ENCODE peak calls at places on chromosomes 4 and X, in eight cellular contexts. One of them, this sample, is unnamed.

GRCh38 chr4:48445704-48446103 is 37.4 kb upstream of the SLC10A4 start:
- DNase-seq in left ventricle myocardium inferior: no peak
- DNase-seq in IMR-90: peak
- DNase-seq in heart right ventricle: no peak
- DNase-seq in RWPE1: peak
- DNase-seq in fibroblast of mammary gland: peak
- DNase-seq in endothelial cell: no peak
- DNase-seq in HFF-Myc: no peak
- DNase-seq in this sample: no peak

GRCh38 chr4:151409470-151410313 is 716 bp downstream of the FHIP1A start:
- DNase-seq in IMR-90: no peak
- DNase-seq in heart right ventricle: peak
- DNase-seq in RWPE1: peak
- DNase-seq in HFF-Myc: no peak
- DNase-seq in fibroblast of mammary gland: peak
- DNase-seq in endothelial cell: peak
- DNase-seq in left ventricle myocardium inferior: no peak
- DNase-seq in this sample: no peak

GRCh38 chr4:166318810-166319525 is 445.9 kb downstream of the TLL1 start:
- DNase-seq in RWPE1: peak
- DNase-seq in HFF-Myc: peak
- DNase-seq in fibroblast of mammary gland: peak
- DNase-seq in endothelial cell: no peak
- DNase-seq in IMR-90: peak
- DNase-seq in heart right ventricle: no peak
- DNase-seq in left ventricle myocardium inferior: no peak
- DNase-seq in this sample: no peak

GRCh38 chrX:152025656-152026440 is 51.4 kb upstream of the GABRE start:
- DNase-seq in heart right ventricle: no peak
- DNase-seq in fibroblast of mammary gland: no peak
- DNase-seq in endothelial cell: no peak
- DNase-seq in HFF-Myc: no peak
- DNase-seq in RWPE1: no peak
- DNase-seq in left ventricle myocardium inferior: no peak
- DNase-seq in IMR-90: no peak
- DNase-seq in this sample: no peak

GRCh38 chrX:3651272-3651671 is 62.2 kb downstream of the PRKX start:
- DNase-seq in left ventricle myocardium inferior: no peak
- DNase-seq in heart right ventricle: no peak
- DNase-seq in RWPE1: peak
- DNase-seq in IMR-90: peak
- DNase-seq in fibroblast of mammary gland: peak
- DNase-seq in endothelial cell: no peak
- DNase-seq in HFF-Myc: no peak
- DNase-seq in this sample: no peak

GRCh38 chr4:84955168-84955567 is 11.3 kb downstream of the WDFY3 start:
- DNase-seq in heart right ventricle: no peak
- DNase-seq in endothelial cell: no peak
- DNase-seq in IMR-90: no peak
- DNase-seq in HFF-Myc: no peak
- DNase-seq in fibroblast of mammary gland: no peak
- DNase-seq in left ventricle myocardium inferior: no peak
- DNase-seq in RWPE1: no peak
- DNase-seq in this sample: no peak

GRCh38 chrX:120316587-120317283 is 5.5 kb upstream of the TMEM255A start:
- DNase-seq in left ventricle myocardium inferior: no peak
- DNase-seq in endothelial cell: no peak
- DNase-seq in RWPE1: peak
- DNase-seq in IMR-90: peak
- DNase-seq in heart right ventricle: no peak
- DNase-seq in HFF-Myc: no peak
- DNase-seq in fibroblast of mammary gland: peak
- DNase-seq in this sample: no peak

GRCh38 chrX:30787012-30787411 is 102.0 kb downstream of the TAB3 start:
- DNase-seq in endothelial cell: no peak
- DNase-seq in fibroblast of mammary gland: no peak
- DNase-seq in heart right ventricle: no peak
- DNase-seq in RWPE1: no peak
- DNase-seq in left ventricle myocardium inferior: no peak
- DNase-seq in IMR-90: no peak
- DNase-seq in HFF-Myc: no peak
- DNase-seq in this sample: no peak

GRCh38 chr4:127049506-127049905 is 583.3 kb upstream of the INTU start:
- DNase-seq in endothelial cell: no peak
- DNase-seq in RWPE1: no peak
- DNase-seq in IMR-90: peak
- DNase-seq in heart right ventricle: no peak
- DNase-seq in left ventricle myocardium inferior: no peak
- DNase-seq in fibroblast of mammary gland: no peak
- DNase-seq in HFF-Myc: no peak
- DNase-seq in this sample: no peak

GRCh38 chr4:171920901-171921300 is 107.7 kb downstream of the GALNTL6 start:
- DNase-seq in RWPE1: no peak
- DNase-seq in IMR-90: no peak
- DNase-seq in left ventricle myocardium inferior: no peak
- DNase-seq in fibroblast of mammary gland: no peak
- DNase-seq in heart right ventricle: no peak
- DNase-seq in endothelial cell: no peak
- DNase-seq in HFF-Myc: no peak
- DNase-seq in this sample: no peak

GRCh38 chr4:8330821-8331566 is 61.4 kb downstream of the HTRA3 start:
- DNase-seq in endothelial cell: no peak
- DNase-seq in IMR-90: no peak
- DNase-seq in RWPE1: no peak
- DNase-seq in heart right ventricle: peak
- DNase-seq in HFF-Myc: no peak
- DNase-seq in fibroblast of mammary gland: no peak
- DNase-seq in left ventricle myocardium inferior: peak
- DNase-seq in this sample: peak

GRCh38 chr4:107747748-107748486 is 27.9 kb upstream of the PAPSS1 start:
- DNase-seq in fibroblast of mammary gland: no peak
- DNase-seq in endothelial cell: no peak
- DNase-seq in RWPE1: no peak
- DNase-seq in left ventricle myocardium inferior: no peak
- DNase-seq in IMR-90: no peak
- DNase-seq in HFF-Myc: no peak
- DNase-seq in heart right ventricle: no peak
- DNase-seq in this sample: no peak

GRCh38 chr4:61572160-61572559 is 372.0 kb downstream of the ADGRL3 start:
- DNase-seq in endothelial cell: no peak
- DNase-seq in HFF-Myc: no peak
- DNase-seq in IMR-90: peak
- DNase-seq in fibroblast of mammary gland: peak
- DNase-seq in RWPE1: peak
- DNase-seq in left ventricle myocardium inferior: no peak
- DNase-seq in heart right ventricle: no peak
- DNase-seq in this sample: no peak

GRCh38 chrX:148784859-148785655 is 284.6 kb downstream of the AFF2 start:
- DNase-seq in IMR-90: no peak
- DNase-seq in heart right ventricle: no peak
- DNase-seq in RWPE1: no peak
- DNase-seq in endothelial cell: no peak
- DNase-seq in fibroblast of mammary gland: no peak
- DNase-seq in HFF-Myc: no peak
- DNase-seq in left ventricle myocardium inferior: no peak
- DNase-seq in this sample: no peak

GRCh38 chrX:74349387-74349786 is 45.4 kb downstream of the ZCCHC13 start:
- DNase-seq in RWPE1: peak
- DNase-seq in HFF-Myc: peak
- DNase-seq in fibroblast of mammary gland: peak
- DNase-seq in IMR-90: peak
- DNase-seq in heart right ventricle: no peak
- DNase-seq in endothelial cell: no peak
- DNase-seq in left ventricle myocardium inferior: no peak
- DNase-seq in this sample: no peak

GRCh38 chr4:175290401-175290800 is 372.2 kb downstream of the ADAM29 start:
- DNase-seq in IMR-90: peak
- DNase-seq in HFF-Myc: no peak
- DNase-seq in left ventricle myocardium inferior: no peak
- DNase-seq in heart right ventricle: no peak
- DNase-seq in endothelial cell: no peak
- DNase-seq in fibroblast of mammary gland: peak
- DNase-seq in RWPE1: no peak
- DNase-seq in this sample: no peak

GRCh38 chrX:108250654-108251579 is 159.3 kb downstream of the ATG4A start:
- DNase-seq in heart right ventricle: peak
- DNase-seq in IMR-90: no peak
- DNase-seq in RWPE1: no peak
- DNase-seq in HFF-Myc: no peak
- DNase-seq in fibroblast of mammary gland: no peak
- DNase-seq in left ventricle myocardium inferior: peak
- DNase-seq in endothelial cell: no peak
- DNase-seq in this sample: no peak

GRCh38 chrX:108246304-108246954 is 154.9 kb downstream of the ATG4A start:
- DNase-seq in RWPE1: no peak
- DNase-seq in IMR-90: no peak
- DNase-seq in left ventricle myocardium inferior: no peak
- DNase-seq in endothelial cell: no peak
- DNase-seq in heart right ventricle: no peak
- DNase-seq in fibroblast of mammary gland: no peak
- DNase-seq in HFF-Myc: no peak
- DNase-seq in this sample: no peak

DNA sequence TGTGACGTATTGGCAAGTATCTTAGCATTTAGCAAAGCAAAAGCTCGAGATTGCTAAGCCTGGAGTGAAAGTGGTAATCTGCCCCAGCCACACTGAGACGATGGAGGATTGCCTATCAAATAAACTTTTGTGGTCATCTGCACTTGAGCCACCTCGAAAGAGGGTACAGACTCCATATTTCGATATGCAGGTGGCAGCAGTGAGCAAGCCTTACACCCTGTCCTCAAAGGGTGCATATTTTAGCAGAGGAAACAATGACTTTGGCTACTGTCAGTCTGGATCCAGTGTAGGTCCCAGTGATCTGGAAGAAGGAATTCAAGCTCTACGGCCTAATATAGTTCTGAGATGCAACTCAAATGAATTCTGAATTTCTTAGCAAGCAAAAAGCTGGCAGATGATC is 153.9 kb downstream of the ATG4A start:
- DNase-seq in fibroblast of mammary gland: no peak
- DNase-seq in IMR-90: no peak
- DNase-seq in RWPE1: no peak
- DNase-seq in left ventricle myocardium inferior: no peak
- DNase-seq in endothelial cell: no peak
- DNase-seq in heart right ventricle: no peak
- DNase-seq in HFF-Myc: no peak
- DNase-seq in this sample: no peak
- TF ChIP-seq CTCF in fibroblast of mammary gland: no peak
- TF ChIP-seq CTCF in IMR-90: no peak
- TF ChIP-seq CTCF in RWPE1: no peak
- TF ChIP-seq CTCF in left ventricle myocardium inferior: no peak
- TF ChIP-seq CTCF in endothelial cell: no peak
- TF ChIP-seq CTCF in heart right ventricle: no peak
- TF ChIP-seq CTCF in HFF-Myc: no peak
- TF ChIP-seq CTCF in this sample: no peak

DNA sequence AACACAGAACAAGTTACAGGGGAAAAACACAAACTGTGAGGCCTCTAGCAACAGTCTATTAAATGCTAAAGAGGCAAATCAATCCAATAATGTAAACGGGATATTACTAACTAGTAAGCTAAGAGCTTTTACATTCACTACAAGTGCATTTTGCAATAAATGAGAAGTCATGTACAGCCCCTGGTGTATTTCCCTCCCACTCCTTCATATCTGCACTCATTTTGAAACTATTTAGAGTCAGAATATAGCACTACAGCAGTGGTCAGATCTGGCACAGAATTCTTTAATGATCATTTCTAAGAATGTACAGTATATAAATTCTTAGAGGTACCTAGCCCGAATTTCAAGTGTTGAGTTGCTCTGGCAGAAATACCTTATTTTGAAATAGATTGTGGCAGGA is 449.7 kb upstream of the SMIM31 start:
- DNase-seq in heart right ventricle: no peak
- DNase-seq in RWPE1: no peak
- DNase-seq in HFF-Myc: no peak
- DNase-seq in IMR-90: no peak
- DNase-seq in left ventricle myocardium inferior: no peak
- DNase-seq in fibroblast of mammary gland: peak
- DNase-seq in endothelial cell: no peak
- DNase-seq in this sample: no peak
- TF ChIP-seq CTCF in heart right ventricle: no peak
- TF ChIP-seq CTCF in RWPE1: no peak
- TF ChIP-seq CTCF in HFF-Myc: no peak
- TF ChIP-seq CTCF in IMR-90: no peak
- TF ChIP-seq CTCF in left ventricle myocardium inferior: no peak
- TF ChIP-seq CTCF in fibroblast of mammary gland: no peak
- TF ChIP-seq CTCF in endothelial cell: no peak
- TF ChIP-seq CTCF in this sample: no peak

DNA sequence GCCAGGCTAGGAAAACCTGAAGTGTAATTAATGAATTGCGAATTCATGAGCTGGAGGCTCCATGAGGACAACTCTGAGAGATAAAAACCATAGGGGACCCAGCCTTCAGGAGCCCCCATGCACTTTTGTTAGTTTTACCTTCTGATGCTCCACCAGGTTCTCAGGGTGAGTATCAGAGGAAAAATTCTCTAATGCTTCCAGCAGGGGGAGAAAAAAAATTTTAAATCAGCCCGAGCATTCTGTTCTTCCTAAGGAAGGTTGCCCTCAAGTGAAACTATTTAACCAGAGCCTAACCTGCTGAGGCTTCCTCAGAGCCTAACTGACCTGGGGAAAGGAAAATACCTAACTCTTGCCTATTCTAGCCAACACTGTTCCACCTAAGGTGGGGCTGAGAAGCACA is 552.6 kb downstream of the PPARGC1A start:
- DNase-seq in heart right ventricle: no peak
- DNase-seq in left ventricle myocardium inferior: no peak
- DNase-seq in endothelial cell: no peak
- DNase-seq in RWPE1: no peak
- DNase-seq in fibroblast of mammary gland: no peak
- DNase-seq in IMR-90: no peak
- DNase-seq in HFF-Myc: no peak
- DNase-seq in this sample: no peak
- TF ChIP-seq CTCF in heart right ventricle: peak
- TF ChIP-seq CTCF in left ventricle myocardium inferior: peak
- TF ChIP-seq CTCF in endothelial cell: peak
- TF ChIP-seq CTCF in RWPE1: no peak
- TF ChIP-seq CTCF in fibroblast of mammary gland: no peak
- TF ChIP-seq CTCF in IMR-90: no peak
- TF ChIP-seq CTCF in HFF-Myc: no peak
- TF ChIP-seq CTCF in this sample: peak

DNA sequence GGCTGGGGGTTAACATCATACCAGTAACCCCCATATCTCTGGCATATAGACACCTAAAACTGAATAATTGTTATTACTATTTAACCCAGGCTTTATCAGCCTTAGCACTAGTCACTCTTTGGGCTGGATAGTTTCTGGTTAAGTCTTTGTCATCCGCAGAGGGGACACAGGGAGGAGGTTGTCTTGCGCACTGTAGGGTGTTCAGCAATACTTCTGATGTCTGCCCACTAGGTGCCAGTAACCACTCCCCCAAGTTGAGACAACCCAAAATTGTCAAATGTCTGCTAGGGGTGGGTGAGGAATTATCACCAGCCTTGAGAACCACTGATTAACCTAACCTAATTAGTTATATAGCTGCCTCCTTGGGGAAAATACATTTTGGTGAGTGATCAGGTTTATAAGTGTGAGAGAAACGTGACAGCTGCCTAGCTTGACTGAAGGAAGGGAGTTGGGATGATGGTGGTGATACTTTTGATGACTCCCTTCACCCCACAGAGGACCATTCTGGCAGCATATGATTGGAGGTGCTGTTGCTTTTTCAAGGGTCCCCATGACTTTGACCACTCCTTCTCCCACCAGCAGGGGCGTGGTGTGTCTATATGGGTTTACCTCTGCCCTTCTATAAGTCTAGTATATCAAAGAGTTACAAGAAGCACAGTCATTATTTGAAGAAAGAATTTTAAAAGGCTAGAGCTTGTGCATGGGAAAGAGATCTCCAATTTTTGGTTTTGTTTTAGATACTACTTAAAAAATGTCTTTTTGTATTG is 140.9 kb downstream of the STIM2 start:
- DNase-seq in heart right ventricle: no peak
- DNase-seq in endothelial cell: no peak
- DNase-seq in HFF-Myc: no peak
- DNase-seq in left ventricle myocardium inferior: no peak
- DNase-seq in RWPE1: no peak
- DNase-seq in fibroblast of mammary gland: no peak
- DNase-seq in IMR-90: no peak
- DNase-seq in this sample: no peak
- TF ChIP-seq CTCF in heart right ventricle: no peak
- TF ChIP-seq CTCF in endothelial cell: no peak
- TF ChIP-seq CTCF in HFF-Myc: no peak
- TF ChIP-seq CTCF in left ventricle myocardium inferior: no peak
- TF ChIP-seq CTCF in RWPE1: no peak
- TF ChIP-seq CTCF in fibroblast of mammary gland: no peak
- TF ChIP-seq CTCF in IMR-90: no peak
- TF ChIP-seq CTCF in this sample: peak

This sample was measured in glutamatergic neuron.